ENCODE peak calls at places on chromosomes 12 and 14, in seven cellular contexts. T is NCI-H1105 treated with DMSO at 0.1 percent for 48 hours, A is thoracic aorta, W is NAMALWA, U is adipocyte, Y is MV-4-11, G is ACHN. X is an unnamed sample.

GRCh38 chr12:9587903-9588600 is 19.7 kb downstream of the KLRB1 start:
- DNase-seq in W (no peak), A (no peak), U (no peak), G (no peak), Y (no peak), T (no peak), X (no peak)

GRCh38 chr12:39230086-39230485 is 212.8 kb downstream of the KIF21A start:
- DNase-seq in G (no peak), T (no peak), U (no peak), W (no peak), Y (no peak), A (no peak), X (no peak)

GRCh38 chr14:94173471-94173884 is 644 bp upstream of the PPP4R4 start:
- DNase-seq in G (no peak), W (no peak), A (no peak), Y (no peak), U (peak; percentile 33), T (no peak), X (no peak)

GRCh38 chr12:115354007-115354452 is 670.1 kb upstream of the TBX3 start:
- DNase-seq in A (peak; percentile 54), G (peak; percentile 96), W (no peak), Y (peak; percentile 91), T (no peak), U (peak; percentile 99), X (no peak)

GRCh38 chr14:49549881-49550280 is 36.3 kb downstream of the RPS29 start:
- DNase-seq in Y (no peak), W (no peak), A (no peak), G (peak; percentile 79), U (peak; percentile 7), T (no peak), X (no peak)

GRCh38 chr14:54329082-54329695 is 67.6 kb upstream of the CDKN3 start:
- DNase-seq in W (peak; percentile 45), A (no peak), Y (peak; percentile 20), T (peak; percentile 68), G (peak; percentile 57), U (peak; percentile 83), X (no peak)

GRCh38 chr12:45713108-45713507 is 16.4 kb upstream of the ARID2 start:
- DNase-seq in Y (no peak), U (no peak), A (no peak), T (no peak), G (no peak), W (no peak), X (no peak)

GRCh38 chr14:71290960-71291466 is 383.8 kb downstream of the PCNX1 start:
- DNase-seq in A (no peak), U (peak; percentile 42), G (peak; percentile 35), Y (peak; percentile 80), W (no peak), T (no peak), X (no peak)

GRCh38 chr12:100738086-100738485 is 56.5 kb upstream of the ANO4 start:
- DNase-seq in Y (no peak), A (no peak), T (no peak), U (no peak), G (no peak), W (no peak), X (no peak)

GRCh38 chr12:42343721-42344120 is 17.8 kb downstream of the PPHLN1 start:
- DNase-seq in A (no peak), T (no peak), U (no peak), G (no peak), W (no peak), Y (peak; percentile 6), X (no peak)

GRCh38 chr14:25308244-25308643 is 258.3 kb upstream of the STXBP6 start:
- DNase-seq in T (no peak), W (no peak), U (no peak), G (no peak), A (no peak), Y (no peak), X (no peak)

GRCh38 chr12:57611810-57612710 is 825 bp downstream of the ARHGEF25 start:
- DNase-seq in U (no peak), G (no peak), Y (no peak), A (no peak), W (no peak), T (no peak), X (peak; percentile 69)

GRCh38 chr14:102694530-102695171 is 82.6 kb upstream of the TRAF3 start:
- DNase-seq in A (peak; percentile 11), T (peak; percentile 76), G (peak; percentile 69), U (peak; percentile 93), Y (peak; percentile 55), W (peak; percentile 85), X (peak; percentile 90)

GRCh38 chr12:115322275-115322674 is 638.3 kb upstream of the TBX3 start:
- DNase-seq in W (peak; percentile 2), T (no peak), A (no peak), G (no peak), Y (peak; percentile 35), U (peak; percentile 10), X (no peak)

GRCh38 chr14:22493753-22494152 is 95.3 kb downstream of the DAD1 start:
- DNase-seq in G (no peak), U (no peak), W (no peak), Y (no peak), A (no peak), T (no peak), X (no peak)

GRCh38 chr14:76112889-76113611 is 38.7 kb upstream of the GPATCH2L start:
- DNase-seq in G (no peak), Y (no peak), W (no peak), T (no peak), A (no peak), U (no peak), X (no peak)

GRCh38 chr14:73800970-73801515 is 50.6 kb upstream of the PTGR2 start:
- DNase-seq in W (no peak), G (no peak), A (no peak), U (no peak), Y (no peak), T (no peak), X (no peak)

GRCh38 chr14:98704441-98704840 is 567.6 kb downstream of the BCL11B start:
- DNase-seq in Y (no peak), U (no peak), G (no peak), W (no peak), A (no peak), T (no peak), X (no peak)

GRCh38 chr12:124538194-124539082 is 29.0 kb downstream of the NCOR2 start:
- DNase-seq in U (no peak), W (no peak), Y (peak; percentile 76), G (no peak), T (no peak), A (no peak), X (no peak)